ENCODE peak calls at places on chromosome 15, in four cellular contexts. G is aorta; U is ascending aorta; Y is CD8-positive, alpha-beta T cell. E is an unnamed sample. For H3K27me3 and H3K4me1, the result is how much of the 10 kb centered on the place peaks cover.

GRCh38 chr15:64070965-64071851 is 22.4 kb downstream of the CIAO2A start:
- DNase-seq in G (no peak), U (peak), Y (no peak), E (peak)

GRCh38 chr15:77654975-77655374 is 22.3 kb upstream of the LINGO1 start:
- DNase-seq in G (no peak), U (no peak), Y (no peak), E (no peak)

GRCh38 chr15:92892201-92892555 is 7.9 kb upstream of the CHD2 start:
- DNase-seq in G (no peak), U (no peak), Y (no peak), E (no peak)

GRCh38 chr15:88605507-88606436 is 15.4 kb upstream of the AEN start:
- DNase-seq in G (peak), U (no peak), Y (no peak), E (peak)

GRCh38 chr15:31328425-31328998 is 1.9 kb downstream of the KLF13 start:
- DNase-seq in G (no peak), U (no peak), Y (peak), E (peak)

GRCh38 chr15:92273732-92274131 is 119.9 kb upstream of the ST8SIA2 start:
- DNase-seq in G (no peak), U (no peak), Y (no peak), E (no peak)

GRCh38 chr15:62928242-62928995 is 114.1 kb upstream of the TPM1 start:
- DNase-seq in G (no peak), U (peak), Y (no peak), E (peak)

GRCh38 chr15:101143321-101143720 is 108.5 kb downstream of the CHSY1 start:
- DNase-seq in G (peak), U (no peak), Y (no peak), E (no peak)

GRCh38 chr15:90845201-90845949 is 23.0 kb upstream of the FURIN start:
- DNase-seq in G (no peak), U (no peak), Y (no peak), E (peak)

GRCh38 chr15:80926126-80926525 is 63.5 kb downstream of the MESD start:
- DNase-seq in G (peak), U (no peak), Y (no peak), E (peak)

GRCh38 chr15:89489376-89489775 is 7.0 kb downstream of the RHCG start:
- DNase-seq in G (peak), U (no peak), Y (no peak), E (no peak)

GRCh38 chr15:85531083-85531482 is 150.7 kb downstream of the AKAP13 start:
- DNase-seq in G (no peak), U (no peak), Y (no peak), E (no peak)

GRCh38 chr15:78049691-78050440 is 27.6 kb downstream of the TBC1D2B start:
- DNase-seq in G (no peak), U (no peak), Y (peak), E (peak)

GRCh38 chr15:38695249-38696119 is 130.9 kb upstream of the RASGRP1 start:
- DNase-seq in G (no peak), U (no peak), Y (no peak), E (no peak)

GRCh38 chr15:99565281-99566156 is at the start of gene MEF2A:
- DNase-seq in G (peak), U (peak), Y (peak), E (peak)

GRCh38 chr15:48851956-48852355 is 26.0 kb upstream of the EID1 start:
- DNase-seq in G (no peak), U (no peak), Y (no peak), E (no peak)

GRCh38 chr15:73022156-73022555 is 30.1 kb upstream of the NEO1 start:
- DNase-seq in G (no peak), U (no peak), Y (no peak), E (no peak)
- H3K27me3 ChIP-seq in G (under half), U (under half), Y (under half), E (under half)

GRCh38 chr15:27833178-27833577 is 265.9 kb downstream of the OCA2 start:
- DNase-seq in G (no peak), U (no peak), Y (no peak), E (no peak)
- H3K4me1 ChIP-seq in G (under half), U (under half), Y (under half), E (under half)

GRCh38 chr15:56734013-56734625 is 810 bp upstream of the ZNF280D start:
- DNase-seq in G (no peak), U (no peak), Y (no peak), E (no peak)
- H3K27me3 ChIP-seq in G (under half), U (under half), Y (under half), E (under half)

GRCh38 chr15:94028809-94029208 is 202.6 kb upstream of the MCTP2 start:
- DNase-seq in G (no peak), U (no peak), Y (no peak), E (no peak)
- H3K4me1 ChIP-seq in G (under half), U (under half), Y (under half), E (under half)

GRCh38 chr15:68061578-68061977 is 7.5 kb downstream of the PIAS1 start:
- DNase-seq in G (no peak), U (no peak), Y (no peak), E (no peak)

GRCh38 chr15:68063606-68064005 is 9.5 kb downstream of the PIAS1 start:
- DNase-seq in G (no peak), U (no peak), Y (no peak), E (no peak)

GRCh38 chr15:68062214-68062613 is 8.1 kb downstream of the PIAS1 start:
- DNase-seq in G (no peak), U (no peak), Y (no peak), E (no peak)

GRCh38 chr15:68059630-68060029 is 5.5 kb downstream of the PIAS1 start:
- DNase-seq in G (no peak), U (no peak), Y (no peak), E (no peak)

DNA sequence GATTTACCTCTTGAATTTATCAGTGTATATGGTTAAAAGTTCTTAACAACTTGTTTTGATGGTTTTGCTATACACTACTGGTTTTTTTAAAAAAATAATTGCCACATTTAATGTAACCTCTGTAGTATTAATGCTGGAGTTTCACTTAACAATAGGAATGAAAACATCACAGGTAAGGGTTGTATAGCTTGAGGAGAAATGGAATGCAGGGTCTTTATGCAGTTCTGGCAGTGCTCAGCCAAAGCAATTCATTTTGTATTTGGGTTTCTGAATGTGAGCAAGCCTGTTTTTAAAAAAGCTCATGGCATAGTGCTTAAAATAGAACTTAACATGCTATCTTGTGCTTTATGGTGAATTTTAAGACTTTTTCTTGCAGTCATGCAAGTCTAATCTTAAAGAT is 8.8 kb downstream of the PIAS1 start:
- DNase-seq in G (no peak), U (no peak), Y (no peak), E (no peak)
- H3K27me3 ChIP-seq in G (under half), U (under half), Y (under half), E (under half)

E was measured in adipocyte.